ENCODE peak calls at places on chromosomes 13 and 19, in four cellular contexts. One of them, this sample, is unnamed.

GRCh38 chr13:33140161-33140560 is 123.9 kb downstream of the KL start:
- DNase-seq in suprapubic skin: no peak
- DNase-seq in transverse colon: no peak
- DNase-seq in PC-3: no peak
- DNase-seq in this sample: no peak

GRCh38 chr13:34867590-34867989 is 74.5 kb upstream of the NBEA start:
- DNase-seq in suprapubic skin: no peak
- DNase-seq in transverse colon: no peak
- DNase-seq in PC-3: peak; percentile 21
- DNase-seq in this sample: peak; percentile 8

GRCh38 chr13:91369432-91369831 is 21.9 kb downstream of the MIR17HG start:
- DNase-seq in suprapubic skin: no peak
- DNase-seq in transverse colon: no peak
- DNase-seq in PC-3: peak; percentile 7
- DNase-seq in this sample: no peak

GRCh38 chr13:100543872-100544602 is 44.6 kb downstream of the GGACT start:
- DNase-seq in suprapubic skin: no peak
- DNase-seq in transverse colon: no peak
- DNase-seq in PC-3: no peak
- DNase-seq in this sample: no peak

GRCh38 chr13:23980160-23980551 is 82.9 kb upstream of the C1QTNF9B start:
- DNase-seq in suprapubic skin: peak; percentile 91
- DNase-seq in transverse colon: peak; percentile 81
- DNase-seq in PC-3: peak; percentile 63
- DNase-seq in this sample: peak; percentile 57

GRCh38 chr19:8511573-8512101 is 2.3 kb downstream of the ZNF414 start:
- DNase-seq in suprapubic skin: no peak
- DNase-seq in transverse colon: no peak
- DNase-seq in PC-3: no peak
- DNase-seq in this sample: no peak

GRCh38 chr13:109691689-109692088 is 94.7 kb downstream of the IRS2 start:
- DNase-seq in suprapubic skin: no peak
- DNase-seq in transverse colon: no peak
- DNase-seq in PC-3: no peak
- DNase-seq in this sample: no peak

GRCh38 chr19:30719189-30719990 is 347.2 kb downstream of the ZNF536 start:
- DNase-seq in suprapubic skin: peak; percentile 78
- DNase-seq in transverse colon: peak; percentile 60
- DNase-seq in PC-3: no peak
- DNase-seq in this sample: no peak

GRCh38 chr13:101473458-101473857 is 21.0 kb downstream of the ITGBL1 start:
- DNase-seq in suprapubic skin: no peak
- DNase-seq in transverse colon: no peak
- DNase-seq in PC-3: peak; percentile 64
- DNase-seq in this sample: peak; percentile 73

GRCh38 chr19:50607874-50608785 is 31.6 kb downstream of the SYT3 start:
- DNase-seq in suprapubic skin: no peak
- DNase-seq in transverse colon: peak; percentile 37
- DNase-seq in PC-3: peak; percentile 34
- DNase-seq in this sample: no peak

GRCh38 chr19:41801682-41802317 is 5.4 kb downstream of the CEACAM3 start:
- DNase-seq in suprapubic skin: no peak
- DNase-seq in transverse colon: no peak
- DNase-seq in PC-3: peak; percentile 49
- DNase-seq in this sample: no peak

GRCh38 chr13:25406377-25406776 is 34.6 kb downstream of the ATP8A2 start:
- DNase-seq in suprapubic skin: no peak
- DNase-seq in transverse colon: no peak
- DNase-seq in PC-3: peak; percentile 4
- DNase-seq in this sample: peak; percentile 13

DNA sequence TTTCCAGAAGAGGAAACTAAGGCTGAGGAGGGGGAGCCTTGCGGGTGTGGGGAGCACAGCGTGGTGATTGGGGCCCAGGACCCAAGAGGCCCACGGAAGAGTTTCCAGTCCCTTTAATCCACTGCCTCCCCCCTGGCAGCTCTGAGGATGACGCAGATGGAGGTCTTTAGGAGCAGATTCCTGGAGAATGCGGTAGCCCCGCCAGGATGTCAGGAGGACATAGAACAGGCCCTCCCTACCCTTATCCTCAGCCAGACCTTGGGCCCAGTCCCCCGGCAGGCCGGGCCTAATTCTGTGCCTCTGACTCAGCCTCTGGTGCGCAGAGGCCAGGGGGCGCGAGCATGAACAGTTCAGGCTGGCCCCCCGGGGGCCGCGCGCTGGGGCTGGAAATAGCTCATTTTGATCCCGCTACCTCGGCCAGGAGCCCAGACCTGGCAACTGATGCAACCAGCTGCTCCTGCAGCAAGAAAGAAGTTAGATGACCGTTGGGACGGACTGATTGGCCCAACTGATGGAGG is 461 bp upstream of the HSPB6 start:
- DNase-seq in suprapubic skin: peak; percentile 90
- DNase-seq in transverse colon: peak; percentile 74
- DNase-seq in PC-3: peak; percentile 29
- DNase-seq in this sample: no peak
- TF ChIP-seq CTCF in suprapubic skin: no peak
- TF ChIP-seq CTCF in transverse colon: no peak
- TF ChIP-seq CTCF in PC-3: no peak
- TF ChIP-seq CTCF in this sample: no peak

DNA sequence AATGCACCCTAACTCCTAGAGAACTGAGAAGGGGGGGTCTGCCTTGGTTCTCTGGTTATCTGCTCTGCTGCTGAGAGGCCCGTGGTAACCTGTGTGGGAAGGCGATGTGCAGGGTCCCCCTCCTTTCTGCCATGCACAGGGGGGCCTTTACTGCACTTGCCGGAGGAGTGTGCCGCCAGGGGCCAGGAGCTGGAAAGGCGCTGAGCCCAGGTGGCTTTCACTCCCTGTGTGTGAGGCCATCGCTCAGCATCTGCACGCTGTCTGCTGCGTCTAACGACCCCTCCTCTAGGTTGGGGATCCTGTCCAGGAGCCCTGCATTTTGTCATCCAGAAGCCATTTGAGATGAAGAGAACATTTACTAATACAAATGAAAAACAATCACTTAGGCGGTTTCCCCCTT is 37.0 kb upstream of the TEX29 start:
- DNase-seq in suprapubic skin: no peak
- DNase-seq in transverse colon: no peak
- DNase-seq in PC-3: no peak
- DNase-seq in this sample: no peak
- TF ChIP-seq CTCF in suprapubic skin: no peak
- TF ChIP-seq CTCF in transverse colon: no peak
- TF ChIP-seq CTCF in PC-3: no peak
- TF ChIP-seq CTCF in this sample: no peak

GRCh38 chr13:49652691-49653305 is 24.5 kb downstream of the ARL11 start:
- DNase-seq in suprapubic skin: no peak
- DNase-seq in transverse colon: peak; percentile 32
- DNase-seq in PC-3: peak; percentile 63
- DNase-seq in this sample: peak; percentile 59
- TF ChIP-seq CTCF in suprapubic skin: peak; percentile 54
- TF ChIP-seq CTCF in transverse colon: peak; percentile 53
- TF ChIP-seq CTCF in PC-3: peak; percentile 65
- TF ChIP-seq CTCF in this sample: peak; percentile 34

DNA sequence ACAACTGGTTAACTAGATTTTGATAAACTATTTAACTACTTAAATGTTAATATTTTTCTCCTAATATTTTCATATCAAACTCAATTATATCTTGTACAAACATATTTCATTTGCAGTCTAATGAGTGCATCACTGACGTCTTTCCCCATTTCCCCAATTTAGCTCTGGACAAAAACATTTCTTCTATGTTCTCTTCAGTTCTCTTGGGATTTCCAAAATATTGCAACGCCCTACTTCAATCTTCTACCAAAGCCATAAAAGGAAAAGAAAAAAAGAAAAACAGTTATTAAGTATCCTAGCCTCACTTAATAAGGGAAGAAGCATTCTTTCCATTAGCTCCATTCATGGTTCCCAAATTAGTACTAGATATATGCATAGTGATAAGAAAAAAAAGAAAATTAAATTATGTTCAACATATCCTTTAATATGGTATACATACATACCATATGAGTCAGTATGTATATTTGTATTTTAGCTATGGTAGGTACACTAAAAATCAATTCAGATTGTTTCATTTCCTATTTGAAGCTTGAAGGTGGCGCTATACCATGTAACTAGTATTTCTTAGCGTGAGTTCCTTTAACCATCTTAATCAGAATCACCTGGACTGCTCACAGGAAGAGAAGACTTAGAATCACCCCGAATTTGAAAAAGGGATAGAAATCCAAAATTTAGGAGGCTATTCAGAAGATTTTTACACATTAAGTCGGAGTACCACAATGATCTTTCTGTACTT is 9.9 kb downstream of the FBXL3 start:
- DNase-seq in suprapubic skin: no peak
- DNase-seq in transverse colon: no peak
- DNase-seq in PC-3: no peak
- DNase-seq in this sample: no peak
- TF ChIP-seq CTCF in suprapubic skin: no peak
- TF ChIP-seq CTCF in transverse colon: no peak
- TF ChIP-seq CTCF in PC-3: peak; percentile 39
- TF ChIP-seq CTCF in this sample: no peak

DNA sequence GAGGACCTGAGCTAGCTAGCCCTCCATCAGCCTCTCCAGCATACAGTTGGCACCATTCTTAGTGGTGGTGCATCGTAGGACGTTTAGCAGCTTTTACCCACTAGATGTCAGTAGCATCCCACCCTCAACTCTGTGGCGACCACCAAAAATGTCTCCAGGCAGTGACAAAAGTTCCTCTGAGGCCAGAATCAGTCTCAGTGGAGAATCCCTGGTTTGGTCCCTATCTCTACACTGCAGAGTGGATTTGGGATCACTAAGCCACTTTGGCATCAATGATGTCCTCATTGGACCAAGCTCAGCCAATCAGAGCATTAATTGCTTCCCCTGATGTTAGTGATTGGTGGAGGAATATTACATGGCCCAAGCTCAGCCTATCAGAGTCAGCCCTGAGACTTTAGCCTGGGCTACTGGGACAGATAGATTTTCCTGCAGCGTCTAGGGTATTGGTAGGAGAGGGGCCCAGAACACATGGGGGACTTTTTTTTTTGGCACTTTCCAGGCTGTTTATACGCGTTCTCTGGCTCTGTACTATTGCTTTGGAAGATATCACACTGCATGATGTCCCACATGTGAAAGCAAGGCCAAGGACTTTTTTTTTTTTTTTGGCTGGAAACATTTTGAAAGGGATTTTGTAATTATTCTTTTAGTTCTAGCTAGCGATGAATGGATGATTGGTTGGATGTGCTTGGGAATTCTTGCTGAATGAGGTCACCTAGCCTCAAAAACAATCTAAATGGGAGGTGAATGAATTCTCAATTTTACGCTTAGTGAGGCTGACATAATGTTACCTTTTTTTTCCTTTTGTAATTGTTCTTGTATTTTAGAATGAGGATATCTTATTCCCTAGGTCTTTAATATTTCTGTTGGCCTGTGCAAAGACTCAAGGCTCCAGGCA is 7.0 kb downstream of the TMEM221 start:
- DNase-seq in suprapubic skin: no peak
- DNase-seq in transverse colon: no peak
- DNase-seq in PC-3: peak; percentile 43
- DNase-seq in this sample: peak; percentile 23
- TF ChIP-seq CTCF in suprapubic skin: peak; percentile 14
- TF ChIP-seq CTCF in transverse colon: peak; percentile 21
- TF ChIP-seq CTCF in PC-3: peak; percentile 66
- TF ChIP-seq CTCF in this sample: peak; percentile 37

GRCh38 chr13:66689037-66689619 is 541.0 kb downstream of the PCDH9 start:
- DNase-seq in suprapubic skin: no peak
- DNase-seq in transverse colon: no peak
- DNase-seq in PC-3: no peak
- DNase-seq in this sample: no peak
- TF ChIP-seq CTCF in suprapubic skin: no peak
- TF ChIP-seq CTCF in transverse colon: no peak
- TF ChIP-seq CTCF in PC-3: peak; percentile 26
- TF ChIP-seq CTCF in this sample: peak; percentile 22